ENCODE peak calls at places on chromosomes 16 and 17, in five cellular contexts. I is AG08395, N is NCI-H1092, M is aorta, P is amniotic epithelial cell. H is an unnamed sample.
A peak's percentile ranks its signal among the peaks of the same experiment; 100 is the strongest.

GRCh38 chr17:12789075-12789975 is at the start of gene ARHGAP44:
- DNase-seq in I (peak; percentile 73), N (no peak), M (peak; percentile 91), P (peak; percentile 55), H (peak; percentile 66)

GRCh38 chr17:73551756-73552155 is 92.5 kb downstream of the SDK2 start:
- DNase-seq in I (peak; percentile 59), N (no peak), M (no peak), P (no peak), H (no peak)

GRCh38 chr16:56625140-56625942 is at the start of gene MT1E:
- DNase-seq in I (peak; percentile 87), N (no peak), M (peak; percentile 93), P (peak; percentile 78), H (no peak)

GRCh38 chr16:54159490-54160080 is 127.0 kb downstream of the IRX3 start:
- DNase-seq in I (no peak), N (no peak), M (no peak), P (no peak), H (no peak)

GRCh38 chr16:55077231-55077630 is 146.6 kb downstream of the IRX5 start:
- DNase-seq in I (peak; percentile 18), N (no peak), M (no peak), P (no peak), H (no peak)

GRCh38 chr17:12985431-12986285 is 32.2 kb downstream of the ELAC2 start:
- DNase-seq in I (peak; percentile 24), N (no peak), M (peak; percentile 35), P (no peak), H (no peak)

GRCh38 chr16:81554993-81555392 is 110.4 kb downstream of the CMIP start:
- DNase-seq in I (no peak), N (no peak), M (peak; percentile 32), P (no peak), H (no peak)

GRCh38 chr16:3774819-3775218 is 57.5 kb upstream of the TRAP1 start:
- DNase-seq in I (no peak), N (no peak), M (no peak), P (no peak), H (no peak)

GRCh38 chr17:147796-148740 is 10.7 kb downstream of the SCGB1C2 start:
- DNase-seq in I (no peak), N (no peak), M (peak; percentile 63), P (no peak), H (no peak)

GRCh38 chr17:50264263-50265113 is 9.8 kb upstream of the TMEM92 start:
- DNase-seq in I (peak; percentile 79), N (no peak), M (peak; percentile 84), P (peak; percentile 38), H (no peak)

GRCh38 chr17:79413591-79413990 is 197.3 kb downstream of the RBFOX3 start:
- DNase-seq in I (no peak), N (peak; percentile 68), M (no peak), P (no peak), H (peak; percentile 79)

GRCh38 chr17:63378411-63379076 is 67.6 kb downstream of the CYB561 start:
- DNase-seq in I (no peak), N (no peak), M (no peak), P (peak; percentile 46), H (no peak)

GRCh38 chr16:81067166-81067565 is 9.9 kb downstream of the C16orf46 start:
- DNase-seq in I (no peak), N (no peak), M (no peak), P (peak; percentile 91), H (no peak)

GRCh38 chr16:74990832-74991231 is 5.9 kb upstream of the WDR59 start:
- DNase-seq in I (no peak), N (no peak), M (no peak), P (no peak), H (no peak)

GRCh38 chr17:79890706-79891105 is 51.5 kb upstream of the CBX4 start:
- DNase-seq in I (no peak), N (no peak), M (peak; percentile 68), P (no peak), H (no peak)

GRCh38 chr17:81294512-81295030 is 536 bp downstream of the SLC38A10 start:
- DNase-seq in I (peak; percentile 51), N (no peak), M (no peak), P (no peak), H (no peak)

GRCh38 chr17:12342609-12343248 is 322.1 kb downstream of the MAP2K4 start:
- DNase-seq in I (no peak), N (no peak), M (no peak), P (peak; percentile 34), H (no peak)

GRCh38 chr17:40325156-40326013 is 16.4 kb downstream of the RARA start:
- DNase-seq in I (no peak), N (no peak), M (peak; percentile 50), P (no peak), H (no peak)

GRCh38 chr17:61378658-61379456 is 20.8 kb upstream of the TBX2 start:
- DNase-seq in I (no peak), N (no peak), M (peak; percentile 39), P (no peak), H (no peak)

GRCh38 chr17:55735784-55736405 is 13.2 kb upstream of the TMEM100 start:
- DNase-seq in I (peak; percentile 67), N (no peak), M (no peak), P (peak; percentile 63), H (no peak)